ENCODE peak calls at places on chromosome 11, in four cellular contexts. V is A549; X is GM23248; S is CD4-positive, alpha-beta memory T cell. L is an unnamed sample. For H3K4me1, the result is how much of the 10 kb centered on the place peaks cover.

GRCh38 chr11:15845261-15845660 is 511.1 kb downstream of the SOX6 start:
- DNase-seq in V (no peak), X (no peak), S (no peak), L (no peak)

GRCh38 chr11:119721129-119722120 is 7.6 kb downstream of the NECTIN1 start:
- DNase-seq in V (peak), X (peak), S (no peak), L (no peak)

GRCh38 chr11:134973801-134974200 is 561.8 kb upstream of the B3GAT1 start:
- DNase-seq in V (no peak), X (no peak), S (no peak), L (no peak)

GRCh38 chr11:99893803-99894202 is 793.3 kb upstream of the ARHGAP42 start:
- DNase-seq in V (no peak), X (no peak), S (no peak), L (no peak)

GRCh38 chr11:29224739-29225384 is 792.0 kb downstream of the KCNA4 start:
- DNase-seq in V (no peak), X (no peak), S (no peak), L (no peak)

GRCh38 chr11:77322506-77322905 is 21.0 kb upstream of the GDPD4 start:
- DNase-seq in V (no peak), X (peak), S (no peak), L (no peak)

GRCh38 chr11:104487035-104487775 is 323.3 kb upstream of the PDGFD start:
- DNase-seq in V (no peak), X (no peak), S (no peak), L (no peak)

GRCh38 chr11:123718075-123718868 is 23.2 kb downstream of the ZNF202 start:
- DNase-seq in V (no peak), X (no peak), S (no peak), L (no peak)

GRCh38 chr11:12853652-12854296 is 155.3 kb upstream of the RASSF10 start:
- DNase-seq in V (no peak), X (no peak), S (no peak), L (no peak)

GRCh38 chr11:36657610-36658225 is 59.7 kb upstream of the RAG2 start:
- DNase-seq in V (no peak), X (peak), S (no peak), L (no peak)

GRCh38 chr11:11263238-11264030 is 89.6 kb downstream of the CSNK2A3 start:
- DNase-seq in V (no peak), X (peak), S (no peak), L (no peak)

GRCh38 chr11:76620471-76620870 is 50.1 kb downstream of the LRRC32 start:
- DNase-seq in V (no peak), X (peak), S (no peak), L (no peak)

GRCh38 chr11:70505761-70506657 is 107.7 kb downstream of the CTTN start:
- DNase-seq in V (no peak), X (peak), S (no peak), L (no peak)

GRCh38 chr11:24844406-24844805 is 347.6 kb downstream of the LUZP2 start:
- DNase-seq in V (no peak), X (no peak), S (no peak), L (no peak)

GRCh38 chr11:2663915-2664314 is 35.9 kb downstream of the KCNQ1OT1 start:
- DNase-seq in V (no peak), X (no peak), S (no peak), L (no peak)

GRCh38 chr11:34332524-34332923 is 25.3 kb downstream of the ABTB2 start:
- DNase-seq in V (no peak), X (no peak), S (no peak), L (no peak)

GRCh38 chr11:2192435-2192834 is 20.8 kb upstream of the TH start:
- DNase-seq in V (no peak), X (no peak), S (no peak), L (no peak)

GRCh38 chr11:73388241-73389133 is 12.3 kb downstream of the RELT start:
- DNase-seq in V (no peak), X (no peak), S (no peak), L (no peak)

GRCh38 chr11:64918056-64918455 is 1.0 kb upstream of the ATG2A start:
- DNase-seq in V (no peak), X (peak), S (no peak), L (no peak)

GRCh38 chr11:112797653-112798293 is 163.4 kb upstream of the NCAM1 start:
- DNase-seq in V (no peak), X (peak), S (no peak), L (no peak)

GRCh38 chr11:125592305-125593112 is at the start of gene STT3A:
- DNase-seq in V (peak), X (peak), S (peak), L (peak)
- H3K27ac ChIP-seq in V (peak), X (peak), S (peak), L (peak)

GRCh38 chr11:91188484-91188883 is 965.6 kb upstream of the CHORDC1 start:
- DNase-seq in V (no peak), X (no peak), S (no peak), L (no peak)
- H3K4me3 ChIP-seq in V (no peak), X (no peak), S (no peak), L (no peak)

DNA sequence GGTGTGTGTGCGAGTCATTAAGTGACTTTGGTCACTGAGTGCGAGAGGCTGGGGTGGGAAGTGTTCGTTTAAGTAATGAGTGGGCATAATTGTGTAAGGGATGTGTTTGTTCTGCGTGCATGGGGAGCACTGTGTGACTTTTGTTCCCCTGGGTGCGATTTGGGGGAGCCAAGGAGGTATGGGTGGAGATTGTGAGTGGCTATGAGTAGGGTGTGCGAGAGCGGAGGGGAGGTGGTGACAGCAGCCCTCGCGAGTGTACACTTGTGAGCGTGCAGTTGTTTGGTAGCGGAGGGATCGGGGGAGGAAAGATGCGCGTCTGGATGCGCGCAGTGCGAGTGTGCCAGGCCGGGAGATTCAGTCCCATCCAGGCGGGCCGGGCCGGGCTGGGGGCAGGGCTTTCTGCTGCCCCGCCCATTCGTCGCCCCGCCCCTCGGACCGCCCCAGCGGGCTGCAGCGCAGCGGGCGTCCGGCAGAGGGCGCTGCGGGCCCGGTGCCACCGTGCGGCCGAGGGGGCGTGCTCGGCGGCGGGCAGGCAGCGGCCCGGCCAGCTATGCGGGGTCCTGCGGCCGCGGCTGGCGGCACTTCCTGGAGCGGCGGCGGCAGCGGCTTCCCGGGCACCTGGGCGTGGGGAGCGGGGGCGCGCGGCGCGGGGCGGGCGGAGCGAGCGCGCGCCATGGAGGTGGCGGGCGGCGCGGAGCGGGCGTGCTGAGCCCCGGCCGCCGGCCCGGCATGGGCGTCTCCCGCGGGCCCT is at the start of gene DGKZ:
- DNase-seq in V (peak), X (peak), S (peak), L (peak)
- H3K4me1 ChIP-seq in V (under half), X (under half), S (half or more), L (half or more)

GRCh38 chr11:118612378-118612777 is 5.0 kb downstream of the PHLDB1 start:
- DNase-seq in V (no peak), X (peak), S (no peak), L (no peak)
- H3K27ac ChIP-seq in V (no peak), X (peak), S (no peak), L (no peak)

DNA sequence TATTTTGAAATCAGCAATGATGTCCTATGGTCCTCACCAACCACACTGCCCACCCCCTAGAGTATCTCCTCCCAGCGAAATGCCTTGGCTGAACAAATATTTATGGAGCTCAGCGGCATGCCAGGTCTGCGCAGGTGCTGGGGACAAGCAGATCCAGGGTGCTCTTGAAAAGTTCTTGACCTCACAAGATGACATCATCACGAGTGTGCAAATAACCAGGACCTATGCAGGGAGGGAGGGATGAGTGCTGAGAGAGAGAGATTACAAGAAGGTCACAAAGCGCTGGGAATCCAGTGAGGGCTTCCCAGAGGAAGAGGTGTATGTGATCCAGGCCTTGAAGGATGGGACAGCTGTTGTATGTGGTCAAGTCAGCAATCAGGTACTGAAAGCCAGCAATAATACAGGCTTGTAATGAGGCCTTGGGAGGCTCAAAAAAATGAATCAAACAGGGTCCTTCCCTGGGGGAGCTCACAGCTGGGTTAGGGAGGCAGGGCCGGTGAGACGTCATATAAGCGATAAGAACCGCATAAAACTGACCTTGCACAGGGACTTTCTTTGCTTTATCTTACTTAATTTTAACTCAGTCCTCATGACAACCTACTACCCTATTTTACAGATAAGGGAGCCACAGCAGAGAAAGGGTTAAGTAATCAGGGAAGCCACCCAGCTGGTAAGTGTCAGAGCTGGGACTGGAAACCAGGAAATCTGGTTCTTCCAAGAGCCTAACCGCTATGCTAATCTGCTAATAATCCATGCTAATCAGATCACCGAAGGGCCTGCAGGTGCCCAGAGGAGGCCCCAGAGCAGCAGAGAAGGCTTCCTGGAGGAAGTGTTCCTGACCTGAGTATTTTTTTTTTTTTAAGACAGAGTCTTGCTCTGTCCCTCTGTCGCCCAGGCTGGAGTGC is 8.2 kb downstream of the ARRB1 start:
- DNase-seq in V (peak), X (peak), S (no peak), L (no peak)
- H3K4me3 ChIP-seq in V (no peak), X (no peak), S (no peak), L (no peak)

DNA sequence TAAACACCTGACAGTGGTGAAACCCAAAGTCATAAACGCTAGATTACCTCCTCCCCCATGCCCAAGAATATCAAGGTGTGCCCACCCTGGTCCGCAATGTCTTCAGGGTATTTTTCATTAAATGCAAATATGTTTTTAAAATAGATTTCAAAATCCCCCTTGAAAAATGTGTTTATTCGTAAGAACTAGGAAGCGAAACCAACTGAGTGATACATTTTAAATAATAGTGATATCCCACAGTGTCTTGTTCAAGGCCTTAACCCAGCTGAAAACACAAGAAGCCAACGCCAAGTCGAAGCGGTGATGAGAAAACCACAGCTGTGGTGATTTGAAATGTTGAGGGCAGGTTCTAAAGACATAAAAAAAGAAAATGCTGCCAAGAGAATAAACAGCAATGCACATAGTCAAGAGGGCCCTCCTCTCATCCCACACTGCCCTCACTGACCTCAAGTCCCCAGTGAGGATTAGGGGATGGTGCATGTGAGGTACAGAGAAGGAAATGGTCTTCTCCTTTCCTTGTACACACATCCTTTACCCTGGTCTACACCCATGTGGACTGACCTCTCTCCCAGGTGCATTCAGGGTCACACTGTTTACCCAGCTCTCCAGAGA is 25.5 kb downstream of the KCNJ1 start:
- DNase-seq in V (no peak), X (no peak), S (peak), L (no peak)
- H3K4me1 ChIP-seq in V (under half), X (under half), S (half or more), L (under half)

GRCh38 chr11:128513915-128514681 is 73.3 kb downstream of the ETS1 start:
- DNase-seq in V (no peak), X (peak), S (no peak), L (peak)
- H3K27ac ChIP-seq in V (no peak), X (no peak), S (peak), L (peak)